ENCODE peak calls at places on chromosomes 2 and 18, in four cellular contexts. One of them, this sample, is unnamed.

GRCh38 chr2:88067598-88067997 is at the start of gene SMYD1:
- DNase-seq in activated effector memory CD4-positive, alpha-beta T cell treated with Interleukin-2 at 50 U/mL for 16 hours: no peak
- DNase-seq in NCI-H774: no peak
- DNase-seq in activated naive CD4-positive, alpha-beta T cell: no peak
- DNase-seq in this sample: no peak

GRCh38 chr2:208638059-208638458 is 231.5 kb downstream of the PTH2R start:
- DNase-seq in activated effector memory CD4-positive, alpha-beta T cell treated with Interleukin-2 at 50 U/mL for 16 hours: no peak
- DNase-seq in activated naive CD4-positive, alpha-beta T cell: no peak
- DNase-seq in NCI-H774: no peak
- DNase-seq in this sample: no peak

GRCh38 chr2:44549856-44550255 is 188.1 kb downstream of the CAMKMT start:
- DNase-seq in NCI-H774: no peak
- DNase-seq in activated naive CD4-positive, alpha-beta T cell: no peak
- DNase-seq in activated effector memory CD4-positive, alpha-beta T cell treated with Interleukin-2 at 50 U/mL for 16 hours: no peak
- DNase-seq in this sample: no peak

GRCh38 chr2:242058116-242058680 is 188.7 kb downstream of the RTP5 start:
- DNase-seq in NCI-H774: no peak
- DNase-seq in activated naive CD4-positive, alpha-beta T cell: no peak
- DNase-seq in activated effector memory CD4-positive, alpha-beta T cell treated with Interleukin-2 at 50 U/mL for 16 hours: no peak
- DNase-seq in this sample: no peak

GRCh38 chr2:88055049-88055435 is 541 bp downstream of the KRCC1 start:
- DNase-seq in NCI-H774: no peak
- DNase-seq in activated effector memory CD4-positive, alpha-beta T cell treated with Interleukin-2 at 50 U/mL for 16 hours: no peak
- DNase-seq in activated naive CD4-positive, alpha-beta T cell: no peak
- DNase-seq in this sample: no peak

GRCh38 chr2:222494104-222494739 is 69.9 kb downstream of the SGPP2 start:
- DNase-seq in activated effector memory CD4-positive, alpha-beta T cell treated with Interleukin-2 at 50 U/mL for 16 hours: no peak
- DNase-seq in activated naive CD4-positive, alpha-beta T cell: no peak
- DNase-seq in NCI-H774: no peak
- DNase-seq in this sample: no peak

GRCh38 chr2:64655873-64656272 is 2.2 kb upstream of the SERTAD2 start:
- DNase-seq in NCI-H774: no peak
- DNase-seq in activated effector memory CD4-positive, alpha-beta T cell treated with Interleukin-2 at 50 U/mL for 16 hours: no peak
- DNase-seq in activated naive CD4-positive, alpha-beta T cell: no peak
- DNase-seq in this sample: no peak

GRCh38 chr2:112834379-112835014 is 2.1 kb downstream of the IL1B start:
- DNase-seq in activated naive CD4-positive, alpha-beta T cell: no peak
- DNase-seq in NCI-H774: no peak
- DNase-seq in activated effector memory CD4-positive, alpha-beta T cell treated with Interleukin-2 at 50 U/mL for 16 hours: no peak
- DNase-seq in this sample: no peak

GRCh38 chr2:54999182-54999581 is 51.1 kb downstream of the RTN4 start:
- DNase-seq in NCI-H774: no peak
- DNase-seq in activated naive CD4-positive, alpha-beta T cell: no peak
- DNase-seq in activated effector memory CD4-positive, alpha-beta T cell treated with Interleukin-2 at 50 U/mL for 16 hours: no peak
- DNase-seq in this sample: no peak

GRCh38 chr2:150663143-150663542 is 175.7 kb upstream of the RND3 start:
- DNase-seq in activated effector memory CD4-positive, alpha-beta T cell treated with Interleukin-2 at 50 U/mL for 16 hours: no peak
- DNase-seq in activated naive CD4-positive, alpha-beta T cell: no peak
- DNase-seq in NCI-H774: no peak
- DNase-seq in this sample: no peak

GRCh38 chr18:24014062-24014985 is at the start of gene TTC39C:
- DNase-seq in activated effector memory CD4-positive, alpha-beta T cell treated with Interleukin-2 at 50 U/mL for 16 hours: peak
- DNase-seq in NCI-H774: peak
- DNase-seq in activated naive CD4-positive, alpha-beta T cell: peak
- DNase-seq in this sample: no peak

GRCh38 chr2:175366814-175367213 is 185.3 kb upstream of the ATP5MC3 start:
- DNase-seq in activated effector memory CD4-positive, alpha-beta T cell treated with Interleukin-2 at 50 U/mL for 16 hours: no peak
- DNase-seq in activated naive CD4-positive, alpha-beta T cell: no peak
- DNase-seq in NCI-H774: peak
- DNase-seq in this sample: no peak

GRCh38 chr2:212973347-212973746 is 178.1 kb downstream of the IKZF2 start:
- DNase-seq in activated effector memory CD4-positive, alpha-beta T cell treated with Interleukin-2 at 50 U/mL for 16 hours: no peak
- DNase-seq in NCI-H774: no peak
- DNase-seq in activated naive CD4-positive, alpha-beta T cell: no peak
- DNase-seq in this sample: no peak

GRCh38 chr2:220053919-220054318 is 426.5 kb downstream of the SLC4A3 start:
- DNase-seq in activated effector memory CD4-positive, alpha-beta T cell treated with Interleukin-2 at 50 U/mL for 16 hours: no peak
- DNase-seq in NCI-H774: no peak
- DNase-seq in activated naive CD4-positive, alpha-beta T cell: no peak
- DNase-seq in this sample: no peak

GRCh38 chr2:191322838-191323506 is 77.8 kb downstream of the MYO1B start:
- DNase-seq in activated naive CD4-positive, alpha-beta T cell: no peak
- DNase-seq in NCI-H774: no peak
- DNase-seq in activated effector memory CD4-positive, alpha-beta T cell treated with Interleukin-2 at 50 U/mL for 16 hours: no peak
- DNase-seq in this sample: no peak

GRCh38 chr2:225486226-225486625 is 86.7 kb downstream of the NYAP2 start:
- DNase-seq in activated effector memory CD4-positive, alpha-beta T cell treated with Interleukin-2 at 50 U/mL for 16 hours: no peak
- DNase-seq in NCI-H774: no peak
- DNase-seq in activated naive CD4-positive, alpha-beta T cell: no peak
- DNase-seq in this sample: no peak

GRCh38 chr2:109447251-109447661 is 166.5 kb downstream of the SEPTIN10 start:
- DNase-seq in activated naive CD4-positive, alpha-beta T cell: no peak
- DNase-seq in NCI-H774: no peak
- DNase-seq in activated effector memory CD4-positive, alpha-beta T cell treated with Interleukin-2 at 50 U/mL for 16 hours: no peak
- DNase-seq in this sample: no peak

GRCh38 chr18:6994719-6995430 is 122.7 kb downstream of the LAMA1 start:
- DNase-seq in activated effector memory CD4-positive, alpha-beta T cell treated with Interleukin-2 at 50 U/mL for 16 hours: no peak
- DNase-seq in NCI-H774: no peak
- DNase-seq in activated naive CD4-positive, alpha-beta T cell: no peak
- DNase-seq in this sample: no peak

GRCh38 chr18:28768791-28769768 is 592.1 kb upstream of the CDH2 start:
- DNase-seq in activated effector memory CD4-positive, alpha-beta T cell treated with Interleukin-2 at 50 U/mL for 16 hours: no peak
- DNase-seq in NCI-H774: no peak
- DNase-seq in activated naive CD4-positive, alpha-beta T cell: no peak
- DNase-seq in this sample: no peak

GRCh38 chr2:73979686-73980085 is 5.0 kb upstream of the TET3 start:
- DNase-seq in NCI-H774: no peak
- DNase-seq in activated effector memory CD4-positive, alpha-beta T cell treated with Interleukin-2 at 50 U/mL for 16 hours: no peak
- DNase-seq in activated naive CD4-positive, alpha-beta T cell: no peak
- DNase-seq in this sample: no peak

GRCh38 chr2:127735044-127735443 is 33.7 kb downstream of the SFT2D3 start:
- DNase-seq in NCI-H774: no peak
- DNase-seq in activated effector memory CD4-positive, alpha-beta T cell treated with Interleukin-2 at 50 U/mL for 16 hours: no peak
- DNase-seq in activated naive CD4-positive, alpha-beta T cell: no peak
- DNase-seq in this sample: no peak

GRCh38 chr2:240325006-240325653 is 110.3 kb upstream of the GPC1 start:
- DNase-seq in NCI-H774: no peak
- DNase-seq in activated naive CD4-positive, alpha-beta T cell: no peak
- DNase-seq in activated effector memory CD4-positive, alpha-beta T cell treated with Interleukin-2 at 50 U/mL for 16 hours: no peak
- DNase-seq in this sample: no peak

GRCh38 chr2:216724190-216724589 is 28.8 kb upstream of the IGFBP5 start:
- DNase-seq in activated naive CD4-positive, alpha-beta T cell: no peak
- DNase-seq in activated effector memory CD4-positive, alpha-beta T cell treated with Interleukin-2 at 50 U/mL for 16 hours: no peak
- DNase-seq in NCI-H774: no peak
- DNase-seq in this sample: no peak

This sample was measured in substantia nigra.